ENCODE peak calls at places on chromosomes 6 and 20, in seven cellular contexts. One of them, this sample, is unnamed.

GRCh38 chr6:157143171-157143884 is 180.0 kb downstream of the TMEM242 start:
- DNase-seq in CD4-positive, CD25-positive, alpha-beta regulatory T cell: no peak
- DNase-seq in GDM1: no peak
- DNase-seq in skeletal muscle cell: peak
- DNase-seq in stimulated activated CD4-positive, alpha-beta T cell treated with anti-CD3 and anti-CD28 coated beads, TNF-alpha, amount 100 ng/mL, for 4 hours: no peak
- DNase-seq in H54: no peak
- DNase-seq in Peyer's patch: no peak
- DNase-seq in this sample: peak

GRCh38 chr20:47159166-47159565 is 197.3 kb downstream of the ZMYND8 start:
- DNase-seq in CD4-positive, CD25-positive, alpha-beta regulatory T cell: no peak
- DNase-seq in GDM1: no peak
- DNase-seq in skeletal muscle cell: no peak
- DNase-seq in stimulated activated CD4-positive, alpha-beta T cell treated with anti-CD3 and anti-CD28 coated beads, TNF-alpha, amount 100 ng/mL, for 4 hours: no peak
- DNase-seq in H54: no peak
- DNase-seq in Peyer's patch: no peak
- DNase-seq in this sample: no peak

GRCh38 chr6:46760925-46761324 is 14.2 kb downstream of the ANKRD66 start:
- DNase-seq in CD4-positive, CD25-positive, alpha-beta regulatory T cell: no peak
- DNase-seq in GDM1: no peak
- DNase-seq in skeletal muscle cell: no peak
- DNase-seq in stimulated activated CD4-positive, alpha-beta T cell treated with anti-CD3 and anti-CD28 coated beads, TNF-alpha, amount 100 ng/mL, for 4 hours: no peak
- DNase-seq in H54: no peak
- DNase-seq in Peyer's patch: no peak
- DNase-seq in this sample: no peak

GRCh38 chr6:134199848-134200606 is 117.9 kb downstream of the SGK1 start:
- DNase-seq in CD4-positive, CD25-positive, alpha-beta regulatory T cell: no peak
- DNase-seq in GDM1: no peak
- DNase-seq in skeletal muscle cell: no peak
- DNase-seq in stimulated activated CD4-positive, alpha-beta T cell treated with anti-CD3 and anti-CD28 coated beads, TNF-alpha, amount 100 ng/mL, for 4 hours: no peak
- DNase-seq in H54: no peak
- DNase-seq in Peyer's patch: no peak
- DNase-seq in this sample: no peak

GRCh38 chr6:139126255-139126654 is 8.6 kb upstream of the HECA start:
- DNase-seq in CD4-positive, CD25-positive, alpha-beta regulatory T cell: no peak
- DNase-seq in GDM1: no peak
- DNase-seq in skeletal muscle cell: peak
- DNase-seq in stimulated activated CD4-positive, alpha-beta T cell treated with anti-CD3 and anti-CD28 coated beads, TNF-alpha, amount 100 ng/mL, for 4 hours: no peak
- DNase-seq in H54: no peak
- DNase-seq in Peyer's patch: no peak
- DNase-seq in this sample: peak

GRCh38 chr6:30801950-30802349 is 57.6 kb upstream of the IER3 start:
- DNase-seq in CD4-positive, CD25-positive, alpha-beta regulatory T cell: no peak
- DNase-seq in GDM1: no peak
- DNase-seq in skeletal muscle cell: no peak
- DNase-seq in stimulated activated CD4-positive, alpha-beta T cell treated with anti-CD3 and anti-CD28 coated beads, TNF-alpha, amount 100 ng/mL, for 4 hours: no peak
- DNase-seq in H54: no peak
- DNase-seq in Peyer's patch: no peak
- DNase-seq in this sample: no peak

GRCh38 chr6:44661221-44661609 is 273.7 kb downstream of the CDC5L start:
- DNase-seq in CD4-positive, CD25-positive, alpha-beta regulatory T cell: no peak
- DNase-seq in GDM1: no peak
- DNase-seq in skeletal muscle cell: no peak
- DNase-seq in stimulated activated CD4-positive, alpha-beta T cell treated with anti-CD3 and anti-CD28 coated beads, TNF-alpha, amount 100 ng/mL, for 4 hours: no peak
- DNase-seq in H54: no peak
- DNase-seq in Peyer's patch: no peak
- DNase-seq in this sample: peak

GRCh38 chr20:44720617-44720993 is 5.4 kb downstream of the CCN5 start:
- DNase-seq in CD4-positive, CD25-positive, alpha-beta regulatory T cell: no peak
- DNase-seq in GDM1: no peak
- DNase-seq in skeletal muscle cell: no peak
- DNase-seq in stimulated activated CD4-positive, alpha-beta T cell treated with anti-CD3 and anti-CD28 coated beads, TNF-alpha, amount 100 ng/mL, for 4 hours: no peak
- DNase-seq in H54: peak
- DNase-seq in Peyer's patch: no peak
- DNase-seq in this sample: no peak

GRCh38 chr20:4919047-4919704 is 82.1 kb downstream of the SLC23A2 start:
- DNase-seq in CD4-positive, CD25-positive, alpha-beta regulatory T cell: no peak
- DNase-seq in GDM1: no peak
- DNase-seq in skeletal muscle cell: no peak
- DNase-seq in stimulated activated CD4-positive, alpha-beta T cell treated with anti-CD3 and anti-CD28 coated beads, TNF-alpha, amount 100 ng/mL, for 4 hours: no peak
- DNase-seq in H54: no peak
- DNase-seq in Peyer's patch: no peak
- DNase-seq in this sample: no peak

GRCh38 chr6:130885392-130886192 is 58.4 kb downstream of the SMLR1 start:
- DNase-seq in CD4-positive, CD25-positive, alpha-beta regulatory T cell: peak
- DNase-seq in GDM1: peak
- DNase-seq in skeletal muscle cell: peak
- DNase-seq in stimulated activated CD4-positive, alpha-beta T cell treated with anti-CD3 and anti-CD28 coated beads, TNF-alpha, amount 100 ng/mL, for 4 hours: peak
- DNase-seq in H54: peak
- DNase-seq in Peyer's patch: no peak
- DNase-seq in this sample: no peak

GRCh38 chr6:168956884-168957730 is 296.5 kb downstream of the THBS2 start:
- DNase-seq in CD4-positive, CD25-positive, alpha-beta regulatory T cell: peak
- DNase-seq in GDM1: no peak
- DNase-seq in skeletal muscle cell: peak
- DNase-seq in stimulated activated CD4-positive, alpha-beta T cell treated with anti-CD3 and anti-CD28 coated beads, TNF-alpha, amount 100 ng/mL, for 4 hours: no peak
- DNase-seq in H54: peak
- DNase-seq in Peyer's patch: peak
- DNase-seq in this sample: no peak

GRCh38 chr6:93644611-93645010 is 225.3 kb upstream of the EPHA7 start:
- DNase-seq in CD4-positive, CD25-positive, alpha-beta regulatory T cell: no peak
- DNase-seq in GDM1: no peak
- DNase-seq in skeletal muscle cell: no peak
- DNase-seq in stimulated activated CD4-positive, alpha-beta T cell treated with anti-CD3 and anti-CD28 coated beads, TNF-alpha, amount 100 ng/mL, for 4 hours: no peak
- DNase-seq in H54: no peak
- DNase-seq in Peyer's patch: no peak
- DNase-seq in this sample: no peak